ENCODE peak calls at places on chromosomes 4 and X, in seven cellular contexts. One of them, this sample, is unnamed.

GRCh38 chr4:113088050-113088449 is 38.6 kb downstream of the ANK2 start:
- DNase-seq in AG04450: no peak
- DNase-seq in GM12878: no peak
- DNase-seq in uterus: no peak
- DNase-seq in psoas muscle: no peak
- DNase-seq in dorsolateral prefrontal cortex: no peak
- DNase-seq in HepG2: no peak
- DNase-seq in this sample: no peak

GRCh38 chr4:137794779-137795178 is 262.5 kb upstream of the PCDH18 start:
- DNase-seq in AG04450: no peak
- DNase-seq in uterus: no peak
- DNase-seq in GM12878: no peak
- DNase-seq in HepG2: no peak
- DNase-seq in dorsolateral prefrontal cortex: no peak
- DNase-seq in psoas muscle: no peak
- DNase-seq in this sample: no peak

GRCh38 chr4:7924163-7924562 is 15.5 kb downstream of the AFAP1 start:
- DNase-seq in uterus: no peak
- DNase-seq in HepG2: peak; percentile 80
- DNase-seq in GM12878: no peak
- DNase-seq in AG04450: no peak
- DNase-seq in dorsolateral prefrontal cortex: no peak
- DNase-seq in psoas muscle: no peak
- DNase-seq in this sample: no peak

GRCh38 chr4:51906167-51906647 is 63.3 kb downstream of the DCUN1D4 start:
- DNase-seq in dorsolateral prefrontal cortex: no peak
- DNase-seq in psoas muscle: no peak
- DNase-seq in uterus: no peak
- DNase-seq in HepG2: no peak
- DNase-seq in AG04450: no peak
- DNase-seq in GM12878: peak; percentile 69
- DNase-seq in this sample: no peak

GRCh38 chr4:183999435-183999834 is 94.3 kb downstream of the STOX2 start:
- DNase-seq in psoas muscle: no peak
- DNase-seq in AG04450: no peak
- DNase-seq in uterus: no peak
- DNase-seq in GM12878: no peak
- DNase-seq in HepG2: no peak
- DNase-seq in dorsolateral prefrontal cortex: no peak
- DNase-seq in this sample: no peak

GRCh38 chr4:4852591-4853362 is 6.7 kb upstream of the MSX1 start:
- DNase-seq in dorsolateral prefrontal cortex: no peak
- DNase-seq in uterus: peak; percentile 79
- DNase-seq in psoas muscle: peak; percentile 54
- DNase-seq in HepG2: no peak
- DNase-seq in GM12878: no peak
- DNase-seq in AG04450: peak; percentile 37
- DNase-seq in this sample: peak; percentile 9

GRCh38 chr4:52420330-52420729 is 238.8 kb downstream of the USP46 start:
- DNase-seq in uterus: no peak
- DNase-seq in psoas muscle: no peak
- DNase-seq in GM12878: no peak
- DNase-seq in AG04450: no peak
- DNase-seq in dorsolateral prefrontal cortex: no peak
- DNase-seq in HepG2: no peak
- DNase-seq in this sample: no peak

GRCh38 chr4:114025176-114025777 is 45.8 kb upstream of the ARSJ start:
- DNase-seq in GM12878: peak; percentile 33
- DNase-seq in uterus: no peak
- DNase-seq in AG04450: no peak
- DNase-seq in psoas muscle: no peak
- DNase-seq in dorsolateral prefrontal cortex: no peak
- DNase-seq in HepG2: peak; percentile 5
- DNase-seq in this sample: no peak

GRCh38 chr4:142660728-142661127 is 185.4 kb downstream of the INPP4B start:
- DNase-seq in GM12878: no peak
- DNase-seq in AG04450: no peak
- DNase-seq in psoas muscle: peak; percentile 9
- DNase-seq in HepG2: no peak
- DNase-seq in uterus: no peak
- DNase-seq in dorsolateral prefrontal cortex: no peak
- DNase-seq in this sample: no peak

DNA sequence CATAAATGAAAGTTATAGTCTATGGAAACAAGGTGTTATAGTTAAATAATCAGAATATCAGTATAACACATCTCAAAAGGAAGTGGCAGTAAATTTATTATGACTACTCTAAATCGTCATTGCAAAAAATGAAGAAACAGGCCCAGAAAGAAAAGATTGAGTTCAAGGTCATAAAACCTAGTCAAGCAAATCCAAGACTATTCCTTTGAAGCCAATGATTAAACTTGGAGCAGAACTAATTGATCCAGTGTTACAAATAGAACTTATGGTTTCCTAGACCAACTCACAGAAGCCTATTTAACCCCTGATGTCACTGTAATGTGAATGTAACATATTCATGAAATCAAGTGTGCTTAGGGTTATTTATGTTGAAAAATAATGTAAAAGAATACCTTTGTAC is 1.9 kb downstream of the FAM199X start:
- DNase-seq in uterus: no peak
- DNase-seq in dorsolateral prefrontal cortex: no peak
- DNase-seq in HepG2: no peak
- DNase-seq in psoas muscle: no peak
- DNase-seq in GM12878: no peak
- DNase-seq in AG04450: no peak
- DNase-seq in this sample: no peak
- H3K4me3 ChIP-seq in uterus: no peak overlapping the region
- H3K4me3 ChIP-seq in dorsolateral prefrontal cortex: peak overlapping the region; percentile 74
- H3K4me3 ChIP-seq in HepG2: peak overlapping the region; percentile 63
- H3K4me3 ChIP-seq in psoas muscle: peak overlapping the region; percentile 77
- H3K4me3 ChIP-seq in GM12878: peak overlapping the region; percentile 73
- H3K4me3 ChIP-seq in AG04450: peak overlapping the region; percentile 85
- H3K4me3 ChIP-seq in this sample: peak overlapping the region; percentile 23

DNA sequence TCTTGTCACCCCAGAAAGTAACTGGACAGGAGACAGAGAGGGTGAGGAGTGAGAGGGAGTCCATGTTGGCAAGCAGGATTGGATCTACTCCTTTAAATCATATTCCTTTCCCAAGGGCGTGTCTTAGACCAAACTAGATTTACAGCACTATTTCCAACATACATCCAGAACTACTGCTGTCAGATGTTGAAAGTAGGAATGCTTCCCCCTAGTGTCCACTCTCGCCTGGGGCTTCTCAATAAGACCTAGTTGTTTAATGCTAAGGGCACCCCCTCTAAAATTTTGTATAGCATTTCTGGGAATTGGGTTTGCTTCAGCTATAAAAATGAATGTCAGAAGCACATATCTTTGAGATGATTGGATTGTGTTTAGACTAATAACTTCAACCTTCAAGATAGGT is 13.3 kb downstream of the OFD1 start:
- DNase-seq in uterus: no peak
- DNase-seq in AG04450: peak; percentile 29
- DNase-seq in HepG2: peak; percentile 21
- DNase-seq in GM12878: no peak
- DNase-seq in dorsolateral prefrontal cortex: no peak
- DNase-seq in psoas muscle: no peak
- DNase-seq in this sample: no peak
- TF ChIP-seq CTCF in uterus: peak; percentile 34
- TF ChIP-seq CTCF in AG04450: peak; percentile 60
- TF ChIP-seq CTCF in HepG2: peak; percentile 18
- TF ChIP-seq CTCF in GM12878: peak; percentile 50
- TF ChIP-seq CTCF in dorsolateral prefrontal cortex: peak; percentile 48
- TF ChIP-seq CTCF in psoas muscle: peak; percentile 38
- TF ChIP-seq CTCF in this sample: peak; percentile 37

GRCh38 chrX:119570351-119570835 is 4.0 kb upstream of the UBE2A start:
- DNase-seq in GM12878: no peak
- DNase-seq in uterus: no peak
- DNase-seq in HepG2: no peak
- DNase-seq in psoas muscle: no peak
- DNase-seq in dorsolateral prefrontal cortex: no peak
- DNase-seq in AG04450: no peak
- DNase-seq in this sample: no peak

GRCh38 chrX:119573840-119574393 is 446 bp upstream of the UBE2A start:
- DNase-seq in AG04450: no peak
- DNase-seq in HepG2: peak; percentile 10
- DNase-seq in uterus: peak; percentile 32
- DNase-seq in GM12878: no peak
- DNase-seq in psoas muscle: peak; percentile 53
- DNase-seq in dorsolateral prefrontal cortex: no peak
- DNase-seq in this sample: no peak

GRCh38 chrX:119574394-119575266 is at the start of gene UBE2A:
- DNase-seq in AG04450: peak; percentile 81
- DNase-seq in psoas muscle: peak; percentile 95
- DNase-seq in HepG2: peak; percentile 69
- DNase-seq in uterus: peak; percentile 87
- DNase-seq in dorsolateral prefrontal cortex: peak; percentile 76
- DNase-seq in GM12878: peak; percentile 53
- DNase-seq in this sample: peak; percentile 63

DNA sequence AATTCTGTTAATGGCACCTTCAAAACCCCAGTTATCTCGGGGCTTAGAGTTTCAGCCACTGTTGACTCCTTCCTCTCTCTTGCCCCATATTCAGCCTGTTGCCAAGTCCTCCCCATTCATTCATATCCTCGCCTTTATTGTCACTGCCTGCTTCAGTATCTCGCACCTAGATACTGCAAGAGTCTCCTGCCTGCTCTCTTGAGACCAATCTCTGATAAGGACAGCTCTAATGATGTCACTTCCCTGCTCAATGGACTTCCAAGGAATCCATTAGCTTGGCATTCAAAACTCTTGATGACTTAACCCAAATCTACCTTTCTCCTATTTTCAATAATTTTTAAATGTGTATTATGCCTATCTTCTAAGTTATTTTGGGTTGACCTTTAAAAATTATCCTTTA is 1.1 kb upstream of the UBE2A start:
- DNase-seq in AG04450: no peak
- DNase-seq in HepG2: no peak
- DNase-seq in dorsolateral prefrontal cortex: no peak
- DNase-seq in GM12878: no peak
- DNase-seq in psoas muscle: no peak
- DNase-seq in uterus: no peak
- DNase-seq in this sample: no peak
- H3K4me3 ChIP-seq in AG04450: peak overlapping the region; percentile 65
- H3K4me3 ChIP-seq in HepG2: peak overlapping the region; percentile 85
- H3K4me3 ChIP-seq in dorsolateral prefrontal cortex: peak overlapping the region; percentile 72
- H3K4me3 ChIP-seq in GM12878: peak overlapping the region; percentile 76
- H3K4me3 ChIP-seq in psoas muscle: peak overlapping the region; percentile 81
- H3K4me3 ChIP-seq in uterus: no peak overlapping the region
- H3K4me3 ChIP-seq in this sample: peak overlapping the region; percentile 66

DNA sequence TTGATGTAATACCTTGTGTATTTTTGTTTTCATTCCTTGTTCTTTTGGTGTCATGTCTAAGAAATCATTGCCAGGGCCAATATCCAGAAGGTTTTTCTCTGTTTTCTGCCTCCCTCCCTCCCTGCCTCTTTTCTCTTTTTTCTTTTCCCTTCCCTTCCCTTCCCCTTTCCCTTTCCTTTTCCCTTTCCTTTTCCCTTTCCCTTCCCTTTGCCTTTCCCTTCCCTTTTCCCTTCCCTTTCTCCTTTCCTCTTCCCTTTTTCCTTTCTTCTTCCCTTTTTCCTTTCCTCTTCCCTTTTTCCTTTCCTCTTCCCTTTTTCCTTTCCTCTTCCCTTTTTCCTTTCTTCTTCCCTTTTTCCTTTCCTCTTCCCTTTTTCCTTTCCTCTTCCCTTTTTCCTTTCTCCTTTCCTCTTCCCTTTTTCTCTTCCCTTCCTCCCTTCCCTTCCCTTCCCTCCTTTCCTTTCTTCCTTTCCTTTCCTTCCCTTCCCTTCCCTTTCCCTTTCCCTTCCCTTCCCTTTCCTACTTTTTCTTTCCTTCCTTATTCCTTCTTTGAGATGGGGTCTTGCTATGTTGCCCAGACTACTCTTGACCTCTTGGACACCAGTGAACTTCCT is 646.1 kb downstream of the RAPGEF2 start:
- DNase-seq in HepG2: no peak
- DNase-seq in dorsolateral prefrontal cortex: no peak
- DNase-seq in AG04450: no peak
- DNase-seq in uterus: no peak
- DNase-seq in GM12878: no peak
- DNase-seq in psoas muscle: no peak
- DNase-seq in this sample: no peak
- TF ChIP-seq CTCF in HepG2: no peak
- TF ChIP-seq CTCF in dorsolateral prefrontal cortex: no peak
- TF ChIP-seq CTCF in AG04450: no peak
- TF ChIP-seq CTCF in uterus: no peak
- TF ChIP-seq CTCF in GM12878: no peak
- TF ChIP-seq CTCF in psoas muscle: no peak
- TF ChIP-seq CTCF in this sample: no peak

GRCh38 chr4:119026662-119027444 is 108.8 kb upstream of the MYOZ2 start:
- DNase-seq in GM12878: no peak
- DNase-seq in HepG2: no peak
- DNase-seq in AG04450: no peak
- DNase-seq in dorsolateral prefrontal cortex: no peak
- DNase-seq in psoas muscle: peak; percentile 84
- DNase-seq in uterus: peak; percentile 52
- DNase-seq in this sample: no peak

GRCh38 chr4:119025916-119026661 is 109.5 kb upstream of the MYOZ2 start:
- DNase-seq in dorsolateral prefrontal cortex: no peak
- DNase-seq in psoas muscle: no peak
- DNase-seq in uterus: peak; percentile 71
- DNase-seq in AG04450: peak; percentile 78
- DNase-seq in GM12878: no peak
- DNase-seq in HepG2: no peak
- DNase-seq in this sample: peak; percentile 88

GRCh38 chr4:119028296-119028695 is 107.3 kb upstream of the MYOZ2 start:
- DNase-seq in psoas muscle: no peak
- DNase-seq in uterus: no peak
- DNase-seq in dorsolateral prefrontal cortex: no peak
- DNase-seq in HepG2: no peak
- DNase-seq in GM12878: no peak
- DNase-seq in AG04450: no peak
- DNase-seq in this sample: no peak

GRCh38 chr4:119029847-119030535 is 105.6 kb upstream of the MYOZ2 start:
- DNase-seq in psoas muscle: no peak
- DNase-seq in AG04450: no peak
- DNase-seq in HepG2: no peak
- DNase-seq in uterus: no peak
- DNase-seq in dorsolateral prefrontal cortex: no peak
- DNase-seq in GM12878: no peak
- DNase-seq in this sample: no peak

GRCh38 chr4:119027815-119028214 is 107.8 kb upstream of the MYOZ2 start:
- DNase-seq in dorsolateral prefrontal cortex: no peak
- DNase-seq in GM12878: no peak
- DNase-seq in psoas muscle: no peak
- DNase-seq in HepG2: no peak
- DNase-seq in uterus: no peak
- DNase-seq in AG04450: no peak
- DNase-seq in this sample: no peak
- H3K4me3 ChIP-seq in dorsolateral prefrontal cortex: peak overlapping the region; percentile 1
- H3K4me3 ChIP-seq in GM12878: no peak overlapping the region
- H3K4me3 ChIP-seq in psoas muscle: peak overlapping the region; percentile 77
- H3K4me3 ChIP-seq in HepG2: no peak overlapping the region
- H3K4me3 ChIP-seq in uterus: peak overlapping the region; percentile 39
- H3K4me3 ChIP-seq in AG04450: no peak overlapping the region
- H3K4me3 ChIP-seq in this sample: peak overlapping the region; percentile 68